ENCODE peak calls at places on chromosomes 6 and 20, in six cellular contexts. One of them, this sample, is unnamed.

GRCh38 chr6:131948692-131949614 is 2.2 kb downstream of the CCN2 start:
- DNase-seq in GM23248: peak
- DNase-seq in GM23338: no peak
- DNase-seq in PC-3: peak
- DNase-seq in OCI-LY7: no peak
- DNase-seq in neural progenitor cell: no peak
- DNase-seq in this sample: peak

GRCh38 chr6:106547961-106548453 is 81.3 kb downstream of the RTN4IP1 start:
- DNase-seq in PC-3: peak
- DNase-seq in OCI-LY7: no peak
- DNase-seq in neural progenitor cell: no peak
- DNase-seq in GM23248: no peak
- DNase-seq in GM23338: peak
- DNase-seq in this sample: peak

GRCh38 chr6:81749704-81750103 is 2.8 kb downstream of the TENT5A start:
- DNase-seq in GM23338: no peak
- DNase-seq in neural progenitor cell: no peak
- DNase-seq in GM23248: peak
- DNase-seq in OCI-LY7: no peak
- DNase-seq in PC-3: no peak
- DNase-seq in this sample: no peak

GRCh38 chr6:21935142-21935541 is 341.6 kb downstream of the SOX4 start:
- DNase-seq in GM23338: no peak
- DNase-seq in OCI-LY7: no peak
- DNase-seq in PC-3: no peak
- DNase-seq in neural progenitor cell: no peak
- DNase-seq in GM23248: no peak
- DNase-seq in this sample: no peak

GRCh38 chr6:90295854-90296345 is 743 bp downstream of the BACH2 start:
- DNase-seq in OCI-LY7: peak
- DNase-seq in PC-3: peak
- DNase-seq in GM23338: peak
- DNase-seq in GM23248: peak
- DNase-seq in neural progenitor cell: peak
- DNase-seq in this sample: peak

GRCh38 chr6:147950623-147950987 is 392.0 kb upstream of the SASH1 start:
- DNase-seq in OCI-LY7: no peak
- DNase-seq in neural progenitor cell: no peak
- DNase-seq in PC-3: no peak
- DNase-seq in GM23338: no peak
- DNase-seq in GM23248: no peak
- DNase-seq in this sample: no peak

GRCh38 chr6:32982084-32982701 is 13.8 kb downstream of the BRD2 start:
- DNase-seq in GM23248: peak
- DNase-seq in GM23338: no peak
- DNase-seq in OCI-LY7: peak
- DNase-seq in PC-3: peak
- DNase-seq in neural progenitor cell: no peak
- DNase-seq in this sample: no peak

GRCh38 chr6:164414695-164415094 is 894.7 kb downstream of the C6orf118 start:
- DNase-seq in GM23248: no peak
- DNase-seq in OCI-LY7: no peak
- DNase-seq in PC-3: no peak
- DNase-seq in GM23338: no peak
- DNase-seq in neural progenitor cell: no peak
- DNase-seq in this sample: no peak

GRCh38 chr6:108630050-108630714 is 69.5 kb downstream of the FOXO3 start:
- DNase-seq in PC-3: no peak
- DNase-seq in GM23338: no peak
- DNase-seq in GM23248: no peak
- DNase-seq in neural progenitor cell: no peak
- DNase-seq in OCI-LY7: no peak
- DNase-seq in this sample: no peak

GRCh38 chr6:129489215-129489765 is 220.7 kb downstream of the ARHGAP18 start:
- DNase-seq in GM23338: no peak
- DNase-seq in GM23248: no peak
- DNase-seq in neural progenitor cell: no peak
- DNase-seq in OCI-LY7: no peak
- DNase-seq in PC-3: no peak
- DNase-seq in this sample: no peak

GRCh38 chr20:57414867-57415592 is 23.8 kb downstream of the RBM38 start:
- DNase-seq in OCI-LY7: no peak
- DNase-seq in PC-3: peak
- DNase-seq in GM23248: peak
- DNase-seq in neural progenitor cell: no peak
- DNase-seq in GM23338: no peak
- DNase-seq in this sample: no peak

GRCh38 chr20:35698298-35699126 is 640 bp downstream of the NFS1 start:
- DNase-seq in GM23338: peak
- DNase-seq in PC-3: no peak
- DNase-seq in OCI-LY7: peak
- DNase-seq in neural progenitor cell: peak
- DNase-seq in GM23248: peak
- DNase-seq in this sample: peak

GRCh38 chr6:135087803-135088202 is 33.2 kb upstream of the HBS1L start:
- DNase-seq in GM23338: no peak
- DNase-seq in neural progenitor cell: no peak
- DNase-seq in GM23248: no peak
- DNase-seq in OCI-LY7: no peak
- DNase-seq in PC-3: no peak
- DNase-seq in this sample: no peak

GRCh38 chr20:14604143-14604542 is 266.7 kb upstream of the FLRT3 start:
- DNase-seq in PC-3: no peak
- DNase-seq in GM23338: no peak
- DNase-seq in OCI-LY7: no peak
- DNase-seq in GM23248: no peak
- DNase-seq in neural progenitor cell: no peak
- DNase-seq in this sample: no peak

GRCh38 chr6:147448212-147448611 is 60.3 kb upstream of the SAMD5 start:
- DNase-seq in OCI-LY7: peak
- DNase-seq in PC-3: no peak
- DNase-seq in GM23248: no peak
- DNase-seq in GM23338: peak
- DNase-seq in neural progenitor cell: peak
- DNase-seq in this sample: no peak

GRCh38 chr6:91291071-91291470 is 704.2 kb upstream of the MAP3K7 start:
- DNase-seq in neural progenitor cell: no peak
- DNase-seq in GM23338: no peak
- DNase-seq in GM23248: no peak
- DNase-seq in PC-3: peak
- DNase-seq in OCI-LY7: no peak
- DNase-seq in this sample: no peak

GRCh38 chr6:157893238-157893637 is 70.2 kb downstream of the SNX9 start:
- DNase-seq in GM23338: no peak
- DNase-seq in OCI-LY7: peak
- DNase-seq in neural progenitor cell: no peak
- DNase-seq in GM23248: no peak
- DNase-seq in PC-3: no peak
- DNase-seq in this sample: no peak

GRCh38 chr6:51570168-51570921 is 517.1 kb downstream of the PKHD1 start:
- DNase-seq in GM23248: no peak
- DNase-seq in GM23338: no peak
- DNase-seq in PC-3: peak
- DNase-seq in neural progenitor cell: no peak
- DNase-seq in OCI-LY7: no peak
- DNase-seq in this sample: peak

GRCh38 chr6:101000334-101000733 is 119.2 kb upstream of the ASCC3 start:
- DNase-seq in PC-3: peak
- DNase-seq in GM23338: no peak
- DNase-seq in GM23248: no peak
- DNase-seq in neural progenitor cell: no peak
- DNase-seq in OCI-LY7: peak
- DNase-seq in this sample: no peak

DNA sequence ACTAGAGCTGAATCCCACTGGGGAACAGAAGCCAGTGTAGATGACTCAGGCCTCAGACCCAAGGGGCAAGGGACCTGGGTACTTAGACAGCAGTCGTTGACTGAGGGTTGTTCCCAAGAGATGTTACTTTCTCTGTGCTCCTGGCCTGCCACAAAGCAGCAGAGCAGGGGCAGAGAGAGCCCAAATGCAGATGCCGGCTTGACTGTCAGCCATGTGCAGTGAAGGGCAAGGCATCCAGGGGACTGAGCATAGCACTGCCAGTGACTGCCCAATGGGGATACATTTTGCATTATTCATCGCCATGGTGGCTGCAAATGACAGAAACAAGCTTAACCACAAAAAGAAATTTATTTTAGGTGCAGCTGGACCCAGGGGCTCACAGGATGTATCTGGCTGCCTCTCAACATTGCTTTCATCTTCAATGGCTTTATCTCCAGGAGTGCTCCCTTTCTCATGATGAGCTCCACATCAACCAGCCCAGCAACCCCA is 7.6 kb upstream of the TP53RK start:
- DNase-seq in neural progenitor cell: no peak
- DNase-seq in GM23248: no peak
- DNase-seq in PC-3: no peak
- DNase-seq in GM23338: no peak
- DNase-seq in OCI-LY7: peak
- DNase-seq in this sample: no peak
- TF ChIP-seq EZH2phosphoT487 in neural progenitor cell: no peak
- TF ChIP-seq EZH2phosphoT487 in GM23248: no peak
- TF ChIP-seq EZH2phosphoT487 in PC-3: no peak
- TF ChIP-seq EZH2phosphoT487 in GM23338: no peak
- TF ChIP-seq EZH2phosphoT487 in OCI-LY7: no peak
- TF ChIP-seq EZH2phosphoT487 in this sample: no peak

DNA sequence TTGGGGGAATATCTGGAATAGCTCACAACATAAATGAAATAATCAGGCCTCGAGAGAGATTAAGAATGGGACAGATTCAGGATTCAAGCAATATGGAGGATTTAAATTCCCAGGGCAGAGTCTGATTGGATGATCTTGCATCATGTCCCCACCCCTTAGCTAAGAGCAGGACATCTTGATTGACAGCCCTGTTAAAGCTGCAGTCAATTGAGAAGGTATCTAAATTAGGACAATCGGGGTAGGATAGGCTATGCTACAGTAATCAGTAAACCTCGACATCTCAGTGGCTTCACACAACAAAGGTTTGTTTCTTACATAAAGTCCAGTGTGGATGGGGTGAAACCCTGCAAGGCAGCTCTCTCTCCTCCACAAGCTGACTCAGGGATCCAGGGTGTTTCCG is 109.5 kb downstream of the EYA2 start:
- DNase-seq in OCI-LY7: no peak
- DNase-seq in GM23248: no peak
- DNase-seq in neural progenitor cell: no peak
- DNase-seq in GM23338: no peak
- DNase-seq in PC-3: no peak
- DNase-seq in this sample: no peak
- TF ChIP-seq EZH2phosphoT487 in OCI-LY7: no peak
- TF ChIP-seq EZH2phosphoT487 in GM23248: no peak
- TF ChIP-seq EZH2phosphoT487 in neural progenitor cell: no peak
- TF ChIP-seq EZH2phosphoT487 in GM23338: no peak
- TF ChIP-seq EZH2phosphoT487 in PC-3: no peak
- TF ChIP-seq EZH2phosphoT487 in this sample: no peak

GRCh38 chr6:156461647-156462046 is 315.5 kb upstream of the ARID1B start:
- DNase-seq in PC-3: no peak
- DNase-seq in GM23338: no peak
- DNase-seq in OCI-LY7: no peak
- DNase-seq in neural progenitor cell: no peak
- DNase-seq in GM23248: no peak
- DNase-seq in this sample: no peak

DNA sequence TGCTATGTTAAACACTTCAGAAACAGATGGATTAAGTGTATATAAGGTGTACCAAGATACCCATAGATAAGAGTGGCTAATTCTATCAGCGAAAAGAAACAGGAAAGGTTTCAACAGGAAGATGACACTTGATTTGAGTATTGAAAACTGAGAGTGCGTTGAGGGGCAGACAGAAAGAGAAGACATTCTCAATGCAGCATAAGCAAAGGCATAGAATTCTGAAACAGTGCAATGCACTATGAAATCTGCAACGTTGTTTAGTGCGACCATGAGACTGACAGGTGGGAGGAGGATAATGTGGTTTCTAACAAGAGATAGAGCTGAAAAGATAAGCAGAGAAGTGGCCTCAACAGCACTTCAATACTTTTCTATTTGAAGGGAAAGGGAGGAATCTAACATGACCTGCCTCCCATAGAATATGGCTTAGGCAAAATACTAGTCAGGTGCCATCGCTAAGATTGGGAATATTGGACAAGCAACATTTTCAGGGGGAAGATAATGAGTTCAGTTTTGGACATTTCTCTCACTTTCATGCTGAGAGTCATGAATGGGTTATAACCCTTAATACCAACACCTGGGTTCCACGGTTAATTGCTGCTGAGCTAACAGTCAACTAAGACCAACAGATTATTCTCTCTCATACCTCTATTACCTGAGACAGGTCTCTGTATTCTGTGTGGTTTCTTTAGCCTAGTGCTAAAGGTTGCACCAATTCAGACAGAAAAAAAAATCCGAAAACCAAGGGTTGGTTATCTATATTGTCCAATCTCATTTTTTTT is 312.9 kb upstream of the ARID1B start:
- DNase-seq in neural progenitor cell: no peak
- DNase-seq in PC-3: no peak
- DNase-seq in OCI-LY7: no peak
- DNase-seq in GM23338: no peak
- DNase-seq in GM23248: no peak
- DNase-seq in this sample: no peak
- TF ChIP-seq EZH2phosphoT487 in neural progenitor cell: no peak
- TF ChIP-seq EZH2phosphoT487 in PC-3: no peak
- TF ChIP-seq EZH2phosphoT487 in OCI-LY7: no peak
- TF ChIP-seq EZH2phosphoT487 in GM23338: no peak
- TF ChIP-seq EZH2phosphoT487 in GM23248: no peak
- TF ChIP-seq EZH2phosphoT487 in this sample: no peak

DNA sequence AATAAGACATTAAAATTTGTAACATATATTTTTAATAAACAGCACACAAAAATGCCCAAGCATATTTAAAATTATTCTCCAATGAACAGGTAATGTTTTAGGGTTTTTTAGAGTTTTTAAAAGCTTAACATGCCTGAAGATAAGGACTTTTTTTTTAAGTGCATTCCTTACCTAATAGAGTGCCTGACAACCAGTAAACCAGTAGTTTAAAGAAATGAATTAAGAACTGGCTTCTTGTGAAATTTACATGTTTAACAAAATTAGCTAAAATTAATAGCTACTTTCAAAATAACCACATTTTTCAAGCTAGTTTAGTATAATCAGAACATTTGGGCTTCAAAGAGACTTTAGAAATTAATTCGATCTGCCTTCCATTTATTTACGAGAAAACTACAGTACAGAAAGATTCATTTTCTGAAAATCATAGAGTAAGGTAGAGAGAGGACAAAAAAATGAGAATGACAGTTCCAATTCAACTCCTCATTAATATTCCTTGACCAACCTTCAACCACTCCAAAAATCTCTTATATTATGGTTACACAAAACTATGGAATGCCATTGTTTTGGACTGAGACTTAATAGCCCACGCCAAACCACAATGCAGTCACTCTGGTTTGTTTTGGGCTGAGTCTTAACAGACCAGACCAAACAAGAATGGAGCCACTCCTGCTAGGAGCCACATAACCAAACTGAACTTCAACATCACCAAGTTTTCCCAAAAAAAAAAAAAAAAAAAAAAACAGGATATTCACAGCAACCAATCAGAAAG is 5.7 kb upstream of the PLN start:
- DNase-seq in PC-3: peak
- DNase-seq in OCI-LY7: no peak
- DNase-seq in neural progenitor cell: no peak
- DNase-seq in GM23248: peak
- DNase-seq in GM23338: no peak
- DNase-seq in this sample: no peak
- TF ChIP-seq EZH2phosphoT487 in PC-3: no peak
- TF ChIP-seq EZH2phosphoT487 in OCI-LY7: no peak
- TF ChIP-seq EZH2phosphoT487 in neural progenitor cell: no peak
- TF ChIP-seq EZH2phosphoT487 in GM23248: no peak
- TF ChIP-seq EZH2phosphoT487 in GM23338: no peak
- TF ChIP-seq EZH2phosphoT487 in this sample: no peak